ENCODE peak calls at places on chromosomes 6 and 20, in four cellular contexts. O is WTC11, Q is HepG2, K is K562. P is an unnamed sample.

GRCh38 chr6:79872986-79873385 is 74.4 kb downstream of the ELOVL4 start:
- DNase-seq in O (no peak), Q (no peak), K (no peak), P (no peak)

GRCh38 chr6:40373267-40373666 is 213.9 kb downstream of the LRFN2 start:
- DNase-seq in O (no peak), Q (no peak), K (no peak), P (no peak)

GRCh38 chr6:139588734-139589418 is 214.4 kb upstream of the CITED2 start:
- DNase-seq in O (no peak), Q (peak; percentile 82), K (no peak), P (peak; percentile 38)

GRCh38 chr20:49727894-49728885 is 14.5 kb upstream of the B4GALT5 start:
- DNase-seq in O (no peak), Q (no peak), K (no peak), P (no peak)

GRCh38 chr6:19837511-19838441 is 606 bp downstream of the ID4 start:
- DNase-seq in O (peak; percentile 51), Q (peak; percentile 21), K (no peak), P (peak; percentile 11)

GRCh38 chr6:83231146-83231545 is 38.0 kb downstream of the RWDD2A start:
- DNase-seq in O (no peak), Q (no peak), K (no peak), P (no peak)

GRCh38 chr6:16769131-16769985 is 8.1 kb upstream of the ATXN1 start:
- DNase-seq in O (no peak), Q (peak; percentile 39), K (peak; percentile 56), P (peak; percentile 49)

GRCh38 chr6:43913388-43914271 is 143.6 kb downstream of the VEGFA start:
- DNase-seq in O (no peak), Q (no peak), K (no peak), P (no peak)

GRCh38 chr20:24468401-24469115 is 871 bp upstream of the SYNDIG1 start:
- DNase-seq in O (no peak), Q (no peak), K (no peak), P (no peak)

GRCh38 chr20:54694516-54694915 is 219.1 kb downstream of the DOK5 start:
- DNase-seq in O (no peak), Q (no peak), K (no peak), P (no peak)

DNA sequence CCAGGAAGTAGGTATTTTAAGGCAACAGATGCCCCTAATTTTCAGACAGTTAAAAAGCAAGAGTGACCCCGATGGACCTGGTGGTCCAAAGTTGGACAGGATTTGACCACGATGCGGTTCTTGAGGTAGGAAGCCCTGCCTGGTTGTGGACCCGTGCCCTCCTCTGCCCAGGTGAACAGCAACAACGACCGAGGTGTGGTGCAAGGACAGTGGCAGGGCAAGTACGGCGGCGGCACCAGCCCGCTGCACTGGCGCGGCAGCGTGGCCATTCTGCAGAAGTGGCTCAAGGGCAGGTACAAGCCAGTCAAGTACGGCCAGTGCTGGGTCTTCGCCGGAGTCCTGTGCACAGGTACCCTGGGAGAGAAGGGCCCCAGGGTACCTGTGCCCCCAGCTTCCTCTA is 18.7 kb downstream of the TGM6 start:
- DNase-seq in O (no peak), Q (no peak), K (no peak), P (no peak)
- TF ChIP-seq HMGXB4 in O (no peak), Q (no peak), K (no peak), P (no peak)

DNA sequence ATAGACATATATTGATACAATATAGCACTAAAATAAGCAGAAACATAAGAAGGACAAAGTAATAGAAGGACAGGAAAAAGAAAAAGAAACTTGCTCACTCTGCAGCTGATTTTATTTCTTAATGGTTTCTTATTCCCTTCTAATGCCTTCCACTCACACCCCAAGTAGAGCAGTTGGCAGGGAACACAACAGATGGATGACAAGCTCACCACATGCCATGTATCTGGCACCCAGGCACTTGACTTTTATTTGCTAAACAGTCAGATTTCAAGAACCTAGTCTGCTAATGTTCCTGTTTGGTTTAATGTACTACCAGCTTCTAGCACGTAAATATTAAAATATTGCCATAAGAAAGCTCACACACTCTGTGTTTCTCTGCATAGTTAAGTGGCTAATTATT is 87.1 kb downstream of the COL19A1 start:
- DNase-seq in O (no peak), Q (no peak), K (no peak), P (no peak)
- TF ChIP-seq HMGXB4 in O (no peak), Q (no peak), K (no peak), P (no peak)

GRCh38 chr6:119676971-119677370 is 327.4 kb upstream of the MAN1A1 start:
- DNase-seq in O (no peak), Q (no peak), K (no peak), P (no peak)
- TF ChIP-seq HMGXB4 in O (no peak), Q (no peak), K (no peak), P (no peak)

GRCh38 chr6:122994256-122994655 is 1.8 kb upstream of the CLVS2 start:
- DNase-seq in O (no peak), Q (no peak), K (no peak), P (no peak)

GRCh38 chr6:122997541-122998150 is 1.6 kb downstream of the CLVS2 start:
- DNase-seq in O (no peak), Q (no peak), K (no peak), P (no peak)

GRCh38 chr6:122996797-122997520 is 924 bp downstream of the CLVS2 start:
- DNase-seq in O (no peak), Q (no peak), K (no peak), P (no peak)

GRCh38 chr6:122998403-122998965 is 2.4 kb downstream of the CLVS2 start:
- DNase-seq in O (no peak), Q (no peak), K (no peak), P (no peak)

GRCh38 chr6:122995930-122996796 is at the start of gene CLVS2:
- DNase-seq in O (peak; percentile 66), Q (no peak), K (no peak), P (peak; percentile 6)
- TF ChIP-seq HMGXB4 in O (peak; percentile 55), Q (no peak), K (no peak), P (no peak)

GRCh38 chr20:8587810-8588209 is 455.7 kb downstream of the PLCB1 start:
- DNase-seq in O (no peak), Q (no peak), K (no peak), P (no peak)
- TF ChIP-seq HMGXB4 in O (no peak), Q (no peak), K (no peak), P (no peak)

GRCh38 chr20:46823753-46824152 is 70.9 kb upstream of the EYA2 start:
- DNase-seq in O (no peak), Q (no peak), K (no peak), P (no peak)

GRCh38 chr20:46826343-46826984 is 68.2 kb upstream of the EYA2 start:
- DNase-seq in O (no peak), Q (no peak), K (no peak), P (peak; percentile 32)

GRCh38 chr20:46820682-46821081 is 74.0 kb upstream of the EYA2 start:
- DNase-seq in O (peak; percentile 64), Q (peak; percentile 31), K (no peak), P (no peak)

GRCh38 chr20:46827718-46828458 is 66.8 kb upstream of the EYA2 start:
- DNase-seq in O (no peak), Q (no peak), K (no peak), P (no peak)

GRCh38 chr20:46823271-46823747 is 71.3 kb upstream of the EYA2 start:
- DNase-seq in O (no peak), Q (no peak), K (no peak), P (no peak)
- TF ChIP-seq HMGXB4 in O (no peak), Q (no peak), K (no peak), P (no peak)

GRCh38 chr6:72037006-72037405 is 150.7 kb downstream of the RIMS1 start:
- DNase-seq in O (no peak), Q (no peak), K (no peak), P (no peak)

GRCh38 chr6:72035483-72035882 is 149.1 kb downstream of the RIMS1 start:
- DNase-seq in O (no peak), Q (no peak), K (no peak), P (no peak)

GRCh38 chr6:72042088-72042487 is 155.7 kb downstream of the RIMS1 start:
- DNase-seq in O (no peak), Q (no peak), K (no peak), P (no peak)

GRCh38 chr6:72035966-72036365 is 149.6 kb downstream of the RIMS1 start:
- DNase-seq in O (no peak), Q (no peak), K (no peak), P (no peak)

GRCh38 chr6:72040106-72040505 is 153.8 kb downstream of the RIMS1 start:
- DNase-seq in O (no peak), Q (no peak), K (no peak), P (no peak)
- TF ChIP-seq HMGXB4 in O (no peak), Q (no peak), K (no peak), P (no peak)